ENCODE peak calls at places on chromosomes 7 and 10, in eight cellular contexts. One of them, this sample, is unnamed.

GRCh38 chr7:728602-729001 is 1.5 kb upstream of the PRKAR1B start:
- DNase-seq in prostate gland: no peak
- DNase-seq in PC-3: no peak
- DNase-seq in right atrium auricular region: no peak
- DNase-seq in AG09319: no peak
- DNase-seq in brain microvascular endothelial cell: no peak
- DNase-seq in Caco-2: peak
- DNase-seq in OCI-LY7: no peak
- DNase-seq in this sample: no peak

GRCh38 chr7:34165927-34166550 is 260.7 kb downstream of the BMPER start:
- DNase-seq in prostate gland: no peak
- DNase-seq in PC-3: peak
- DNase-seq in Caco-2: no peak
- DNase-seq in brain microvascular endothelial cell: peak
- DNase-seq in right atrium auricular region: no peak
- DNase-seq in OCI-LY7: peak
- DNase-seq in AG09319: no peak
- DNase-seq in this sample: no peak

GRCh38 chr7:84675633-84676034 is 481.0 kb upstream of the SEMA3A start:
- DNase-seq in AG09319: no peak
- DNase-seq in Caco-2: peak
- DNase-seq in PC-3: peak
- DNase-seq in prostate gland: no peak
- DNase-seq in right atrium auricular region: no peak
- DNase-seq in OCI-LY7: no peak
- DNase-seq in brain microvascular endothelial cell: no peak
- DNase-seq in this sample: no peak

GRCh38 chr7:77570330-77571011 is 33.4 kb downstream of the PTPN12 start:
- DNase-seq in OCI-LY7: no peak
- DNase-seq in brain microvascular endothelial cell: peak
- DNase-seq in right atrium auricular region: no peak
- DNase-seq in Caco-2: no peak
- DNase-seq in prostate gland: no peak
- DNase-seq in PC-3: peak
- DNase-seq in AG09319: peak
- DNase-seq in this sample: no peak

GRCh38 chr10:119724630-119725549 is 960 bp upstream of the INPP5F start:
- DNase-seq in OCI-LY7: peak
- DNase-seq in prostate gland: no peak
- DNase-seq in Caco-2: no peak
- DNase-seq in AG09319: no peak
- DNase-seq in brain microvascular endothelial cell: no peak
- DNase-seq in right atrium auricular region: no peak
- DNase-seq in PC-3: no peak
- DNase-seq in this sample: no peak

GRCh38 chr10:98846787-98847186 is 388.9 kb downstream of the HPSE2 start:
- DNase-seq in right atrium auricular region: no peak
- DNase-seq in OCI-LY7: no peak
- DNase-seq in Caco-2: no peak
- DNase-seq in prostate gland: no peak
- DNase-seq in AG09319: no peak
- DNase-seq in PC-3: no peak
- DNase-seq in brain microvascular endothelial cell: no peak
- DNase-seq in this sample: no peak

GRCh38 chr7:128110641-128111365 is 79.6 kb upstream of the LRRC4 start:
- DNase-seq in Caco-2: no peak
- DNase-seq in AG09319: no peak
- DNase-seq in PC-3: no peak
- DNase-seq in brain microvascular endothelial cell: no peak
- DNase-seq in prostate gland: no peak
- DNase-seq in right atrium auricular region: no peak
- DNase-seq in OCI-LY7: peak
- DNase-seq in this sample: no peak

GRCh38 chr10:6701289-6701688 is 121.2 kb upstream of the PRKCQ start:
- DNase-seq in right atrium auricular region: no peak
- DNase-seq in brain microvascular endothelial cell: no peak
- DNase-seq in prostate gland: no peak
- DNase-seq in Caco-2: no peak
- DNase-seq in PC-3: no peak
- DNase-seq in OCI-LY7: no peak
- DNase-seq in AG09319: no peak
- DNase-seq in this sample: no peak

GRCh38 chr7:100983451-100984187 is 14.3 kb downstream of the MUC12 start:
- DNase-seq in right atrium auricular region: no peak
- DNase-seq in OCI-LY7: no peak
- DNase-seq in Caco-2: no peak
- DNase-seq in brain microvascular endothelial cell: peak
- DNase-seq in AG09319: no peak
- DNase-seq in prostate gland: peak
- DNase-seq in PC-3: peak
- DNase-seq in this sample: no peak

GRCh38 chr7:41047789-41048191 is 655.1 kb downstream of the INHBA start:
- DNase-seq in prostate gland: no peak
- DNase-seq in OCI-LY7: no peak
- DNase-seq in Caco-2: no peak
- DNase-seq in PC-3: peak
- DNase-seq in brain microvascular endothelial cell: peak
- DNase-seq in right atrium auricular region: peak
- DNase-seq in AG09319: peak
- DNase-seq in this sample: no peak

GRCh38 chr7:91957823-91958222 is 17.2 kb downstream of the AKAP9 start:
- DNase-seq in right atrium auricular region: no peak
- DNase-seq in Caco-2: no peak
- DNase-seq in brain microvascular endothelial cell: peak
- DNase-seq in prostate gland: no peak
- DNase-seq in OCI-LY7: no peak
- DNase-seq in PC-3: no peak
- DNase-seq in AG09319: no peak
- DNase-seq in this sample: no peak

GRCh38 chr7:83267141-83267631 is 104.5 kb upstream of the PCLO start:
- DNase-seq in Caco-2: no peak
- DNase-seq in prostate gland: peak
- DNase-seq in AG09319: no peak
- DNase-seq in right atrium auricular region: no peak
- DNase-seq in PC-3: peak
- DNase-seq in brain microvascular endothelial cell: no peak
- DNase-seq in OCI-LY7: no peak
- DNase-seq in this sample: no peak

GRCh38 chr10:35127289-35127891 is 744 bp downstream of the CREM start:
- DNase-seq in brain microvascular endothelial cell: peak
- DNase-seq in Caco-2: peak
- DNase-seq in prostate gland: peak
- DNase-seq in right atrium auricular region: peak
- DNase-seq in OCI-LY7: peak
- DNase-seq in AG09319: peak
- DNase-seq in PC-3: peak
- DNase-seq in this sample: peak

GRCh38 chr10:35640951-35641429 is 1.1 kb downstream of the FZD8 start:
- DNase-seq in brain microvascular endothelial cell: peak
- DNase-seq in PC-3: peak
- DNase-seq in OCI-LY7: peak
- DNase-seq in AG09319: peak
- DNase-seq in prostate gland: peak
- DNase-seq in right atrium auricular region: peak
- DNase-seq in Caco-2: peak
- DNase-seq in this sample: peak

GRCh38 chr7:157521752-157522151 is 184.9 kb downstream of the DNAJB6 start:
- DNase-seq in right atrium auricular region: peak
- DNase-seq in PC-3: no peak
- DNase-seq in AG09319: no peak
- DNase-seq in Caco-2: no peak
- DNase-seq in OCI-LY7: no peak
- DNase-seq in prostate gland: no peak
- DNase-seq in brain microvascular endothelial cell: no peak
- DNase-seq in this sample: no peak

GRCh38 chr7:84100866-84101265 is 93.7 kb downstream of the SEMA3A start:
- DNase-seq in PC-3: peak
- DNase-seq in prostate gland: no peak
- DNase-seq in right atrium auricular region: no peak
- DNase-seq in Caco-2: no peak
- DNase-seq in AG09319: no peak
- DNase-seq in brain microvascular endothelial cell: peak
- DNase-seq in OCI-LY7: no peak
- DNase-seq in this sample: no peak

GRCh38 chr10:80996615-80997193 is 459.0 kb downstream of the SH2D4B start:
- DNase-seq in OCI-LY7: no peak
- DNase-seq in PC-3: no peak
- DNase-seq in right atrium auricular region: no peak
- DNase-seq in prostate gland: no peak
- DNase-seq in Caco-2: no peak
- DNase-seq in AG09319: no peak
- DNase-seq in brain microvascular endothelial cell: no peak
- DNase-seq in this sample: no peak

GRCh38 chr7:42720871-42721835 is 190.7 kb downstream of the C7orf25 start:
- DNase-seq in OCI-LY7: no peak
- DNase-seq in right atrium auricular region: no peak
- DNase-seq in AG09319: no peak
- DNase-seq in prostate gland: no peak
- DNase-seq in Caco-2: no peak
- DNase-seq in brain microvascular endothelial cell: no peak
- DNase-seq in PC-3: no peak
- DNase-seq in this sample: no peak

GRCh38 chr7:2438181-2438580 is 34.8 kb downstream of the CHST12 start:
- DNase-seq in right atrium auricular region: peak
- DNase-seq in Caco-2: no peak
- DNase-seq in brain microvascular endothelial cell: no peak
- DNase-seq in OCI-LY7: no peak
- DNase-seq in PC-3: no peak
- DNase-seq in prostate gland: no peak
- DNase-seq in AG09319: no peak
- DNase-seq in this sample: no peak

GRCh38 chr7:158586499-158587191 is 978 bp downstream of the PTPRN2 start:
- DNase-seq in OCI-LY7: no peak
- DNase-seq in AG09319: no peak
- DNase-seq in prostate gland: no peak
- DNase-seq in PC-3: no peak
- DNase-seq in Caco-2: no peak
- DNase-seq in brain microvascular endothelial cell: no peak
- DNase-seq in right atrium auricular region: no peak
- DNase-seq in this sample: no peak
- TF ChIP-seq CTCF in OCI-LY7: no peak
- TF ChIP-seq CTCF in AG09319: no peak
- TF ChIP-seq CTCF in prostate gland: no peak
- TF ChIP-seq CTCF in PC-3: no peak
- TF ChIP-seq CTCF in Caco-2: no peak
- TF ChIP-seq CTCF in brain microvascular endothelial cell: no peak
- TF ChIP-seq CTCF in right atrium auricular region: no peak
- TF ChIP-seq CTCF in this sample: no peak

GRCh38 chr10:102119417-102120141 is 589 bp downstream of the LDB1 start:
- DNase-seq in AG09319: peak
- DNase-seq in Caco-2: peak
- DNase-seq in brain microvascular endothelial cell: peak
- DNase-seq in OCI-LY7: peak
- DNase-seq in right atrium auricular region: peak
- DNase-seq in prostate gland: peak
- DNase-seq in PC-3: peak
- DNase-seq in this sample: no peak

GRCh38 chr10:102120987-102121738 is 995 bp upstream of the LDB1 start:
- DNase-seq in right atrium auricular region: peak
- DNase-seq in prostate gland: peak
- DNase-seq in brain microvascular endothelial cell: no peak
- DNase-seq in AG09319: peak
- DNase-seq in OCI-LY7: no peak
- DNase-seq in Caco-2: no peak
- DNase-seq in PC-3: no peak
- DNase-seq in this sample: peak

GRCh38 chr10:102118867-102119266 is 1.3 kb downstream of the LDB1 start:
- DNase-seq in brain microvascular endothelial cell: no peak
- DNase-seq in prostate gland: peak
- DNase-seq in AG09319: no peak
- DNase-seq in PC-3: no peak
- DNase-seq in Caco-2: no peak
- DNase-seq in OCI-LY7: peak
- DNase-seq in right atrium auricular region: no peak
- DNase-seq in this sample: no peak

GRCh38 chr10:102121739-102122372 is 1.7 kb upstream of the LDB1 start:
- DNase-seq in Caco-2: no peak
- DNase-seq in right atrium auricular region: no peak
- DNase-seq in brain microvascular endothelial cell: no peak
- DNase-seq in OCI-LY7: no peak
- DNase-seq in PC-3: no peak
- DNase-seq in prostate gland: no peak
- DNase-seq in AG09319: no peak
- DNase-seq in this sample: no peak

GRCh38 chr10:102120142-102120986 is at the start of gene LDB1:
- DNase-seq in brain microvascular endothelial cell: peak
- DNase-seq in right atrium auricular region: peak
- DNase-seq in OCI-LY7: peak
- DNase-seq in PC-3: peak
- DNase-seq in AG09319: peak
- DNase-seq in Caco-2: peak
- DNase-seq in prostate gland: peak
- DNase-seq in this sample: peak
- TF ChIP-seq CTCF in brain microvascular endothelial cell: peak
- TF ChIP-seq CTCF in right atrium auricular region: no peak
- TF ChIP-seq CTCF in OCI-LY7: peak
- TF ChIP-seq CTCF in PC-3: no peak
- TF ChIP-seq CTCF in AG09319: peak
- TF ChIP-seq CTCF in Caco-2: no peak
- TF ChIP-seq CTCF in prostate gland: no peak
- TF ChIP-seq CTCF in this sample: no peak

GRCh38 chr7:12685550-12685949 is 1.9 kb upstream of the ARL4A start:
- DNase-seq in PC-3: peak
- DNase-seq in right atrium auricular region: peak
- DNase-seq in prostate gland: no peak
- DNase-seq in OCI-LY7: peak
- DNase-seq in AG09319: no peak
- DNase-seq in Caco-2: peak
- DNase-seq in brain microvascular endothelial cell: peak
- DNase-seq in this sample: peak

GRCh38 chr7:12687213-12688171 is at the start of gene ARL4A:
- DNase-seq in brain microvascular endothelial cell: peak
- DNase-seq in Caco-2: peak
- DNase-seq in prostate gland: peak
- DNase-seq in AG09319: peak
- DNase-seq in right atrium auricular region: peak
- DNase-seq in OCI-LY7: peak
- DNase-seq in PC-3: peak
- DNase-seq in this sample: peak

GRCh38 chr7:12686234-12686893 is 1.1 kb upstream of the ARL4A start:
- DNase-seq in PC-3: peak
- DNase-seq in OCI-LY7: peak
- DNase-seq in brain microvascular endothelial cell: peak
- DNase-seq in Caco-2: peak
- DNase-seq in right atrium auricular region: peak
- DNase-seq in prostate gland: peak
- DNase-seq in AG09319: peak
- DNase-seq in this sample: peak

GRCh38 chr7:12684733-12685132 is 2.7 kb upstream of the ARL4A start:
- DNase-seq in brain microvascular endothelial cell: no peak
- DNase-seq in right atrium auricular region: no peak
- DNase-seq in AG09319: no peak
- DNase-seq in prostate gland: no peak
- DNase-seq in OCI-LY7: no peak
- DNase-seq in Caco-2: no peak
- DNase-seq in PC-3: no peak
- DNase-seq in this sample: no peak

GRCh38 chr7:12686894-12687212 is 580 bp upstream of the ARL4A start:
- DNase-seq in PC-3: no peak
- DNase-seq in brain microvascular endothelial cell: no peak
- DNase-seq in right atrium auricular region: no peak
- DNase-seq in prostate gland: no peak
- DNase-seq in Caco-2: no peak
- DNase-seq in OCI-LY7: no peak
- DNase-seq in AG09319: no peak
- DNase-seq in this sample: no peak
- TF ChIP-seq CTCF in PC-3: peak
- TF ChIP-seq CTCF in brain microvascular endothelial cell: no peak
- TF ChIP-seq CTCF in right atrium auricular region: peak
- TF ChIP-seq CTCF in prostate gland: peak
- TF ChIP-seq CTCF in Caco-2: no peak
- TF ChIP-seq CTCF in OCI-LY7: peak
- TF ChIP-seq CTCF in AG09319: no peak
- TF ChIP-seq CTCF in this sample: peak

GRCh38 chr10:29636178-29636577 is 1.4 kb upstream of the SVIL start:
- DNase-seq in right atrium auricular region: no peak
- DNase-seq in PC-3: peak
- DNase-seq in Caco-2: no peak
- DNase-seq in AG09319: no peak
- DNase-seq in brain microvascular endothelial cell: peak
- DNase-seq in OCI-LY7: no peak
- DNase-seq in prostate gland: no peak
- DNase-seq in this sample: no peak
- TF ChIP-seq CTCF in right atrium auricular region: no peak
- TF ChIP-seq CTCF in PC-3: no peak
- TF ChIP-seq CTCF in Caco-2: no peak
- TF ChIP-seq CTCF in AG09319: no peak
- TF ChIP-seq CTCF in brain microvascular endothelial cell: no peak
- TF ChIP-seq CTCF in OCI-LY7: no peak
- TF ChIP-seq CTCF in prostate gland: no peak
- TF ChIP-seq CTCF in this sample: no peak

This sample was measured in CD4-positive, alpha-beta T cell.